ENCODE peak calls at places on chromosomes 7 and 10, in six cellular contexts. Z, F, P, B, V and U are unnamed samples.

GRCh38 chr10:130757821-130758489 is 553.6 kb downstream of the TCERG1L start:
- DNase-seq in V (no peak), B (no peak), F (no peak), P (no peak), Z (no peak), U (no peak)

GRCh38 chr10:98045785-98046389 is 15.5 kb upstream of the CRTAC1 start:
- DNase-seq in F (peak; percentile 61), P (peak; percentile 40), Z (peak; percentile 85), B (peak; percentile 78), V (peak; percentile 47), U (no peak)

GRCh38 chr10:25933653-25934608 is at the start of gene MYO3A:
- DNase-seq in Z (peak; percentile 44), V (peak; percentile 35), B (peak; percentile 31), F (no peak), P (no peak), U (peak; percentile 18)

GRCh38 chr7:152481082-152481481 is 45.3 kb upstream of the KMT2C start:
- DNase-seq in F (no peak), V (no peak), B (no peak), Z (no peak), P (no peak), U (no peak)

GRCh38 chr10:27611209-27611608 is 107.1 kb downstream of the RAB18 start:
- DNase-seq in B (no peak), F (no peak), P (peak; percentile 85), V (no peak), Z (no peak), U (no peak)

GRCh38 chr10:7824251-7824650 is 5.9 kb downstream of the TAF3 start:
- DNase-seq in Z (no peak), F (no peak), V (no peak), P (no peak), B (no peak), U (no peak)

GRCh38 chr7:33061282-33061928 is 1.2 kb downstream of the NT5C3A start:
- DNase-seq in P (no peak), Z (no peak), F (no peak), B (no peak), V (no peak), U (no peak)

GRCh38 chr10:121527690-121528089 is 70.6 kb downstream of the FGFR2 start:
- DNase-seq in B (peak; percentile 19), F (peak; percentile 46), P (peak; percentile 1), Z (peak; percentile 76), V (peak; percentile 63), U (no peak)

GRCh38 chr7:92255308-92255707 is 9.5 kb downstream of the ANKIB1 start:
- DNase-seq in B (no peak), Z (no peak), P (peak; percentile 93), F (no peak), V (no peak), U (no peak)

GRCh38 chr7:104267701-104268368 is 60.0 kb upstream of the ORC5 start:
- DNase-seq in Z (no peak), B (no peak), P (peak; percentile 28), V (no peak), F (no peak), U (no peak)

GRCh38 chr7:99036531-99037175 is 107.3 kb downstream of the SMURF1 start:
- DNase-seq in B (peak; percentile 61), Z (peak; percentile 25), F (no peak), V (no peak), P (peak; percentile 65), U (no peak)

GRCh38 chr10:111209666-111210065 is 132.8 kb downstream of the ADRA2A start:
- DNase-seq in P (no peak), Z (no peak), F (no peak), B (no peak), V (no peak), U (no peak)

GRCh38 chr7:22633954-22634474 is 93.0 kb upstream of the IL6 start:
- DNase-seq in V (no peak), P (no peak), Z (no peak), F (no peak), B (no peak), U (no peak)

GRCh38 chr10:97169911-97170693 is 15.7 kb downstream of the SLIT1 start:
- DNase-seq in Z (no peak), F (peak; percentile 62), P (no peak), B (no peak), V (no peak), U (peak; percentile 77)

GRCh38 chr10:45418859-45419672 is 45.0 kb downstream of the ALOX5 start:
- DNase-seq in P (peak; percentile 10), V (peak; percentile 60), B (peak; percentile 63), Z (peak; percentile 69), F (peak; percentile 68), U (peak; percentile 71)

GRCh38 chr10:70540089-70540788 is 61.7 kb downstream of the PALD1 start:
- DNase-seq in V (peak; percentile 53), P (no peak), B (peak; percentile 46), Z (peak; percentile 46), F (no peak), U (no peak)

GRCh38 chr10:77961668-77962067 is 35.1 kb upstream of the DLG5 start:
- DNase-seq in Z (no peak), V (no peak), B (no peak), P (no peak), F (no peak), U (no peak)

GRCh38 chr7:34991938-34992840 is 45.1 kb downstream of the DPY19L1 start:
- DNase-seq in V (no peak), P (peak; percentile 70), Z (no peak), B (no peak), F (peak; percentile 26), U (no peak)

GRCh38 chr7:124764847-124765400 is 668 bp downstream of the GPR37 start:
- DNase-seq in P (peak; percentile 5), F (peak; percentile 35), Z (peak; percentile 41), V (no peak), B (peak; percentile 46), U (no peak)

GRCh38 chr7:39304683-39305405 is 261.4 kb upstream of the YAE1 start:
- DNase-seq in Z (no peak), V (no peak), F (no peak), B (no peak), P (no peak), U (no peak)

GRCh38 chr7:4133491-4134044 is 548.5 kb upstream of the FOXK1 start:
- DNase-seq in P (no peak), V (no peak), F (no peak), Z (no peak), B (no peak), U (no peak)

GRCh38 chr7:101122933-101123702 is 3.8 kb upstream of the SERPINE1 start:
- DNase-seq in V (no peak), P (no peak), F (no peak), Z (no peak), B (no peak), U (no peak)
- H3K4me1 ChIP-seq in V (peaks cover 38% of the 10 kb centered on the region), P (peaks cover 25% of the 10 kb centered on the region), F (peaks cover 58% of the 10 kb centered on the region), Z (peaks cover 33% of the 10 kb centered on the region), B (peaks cover 55% of the 10 kb centered on the region), U (no peaks in the 10 kb centered on the region)

DNA sequence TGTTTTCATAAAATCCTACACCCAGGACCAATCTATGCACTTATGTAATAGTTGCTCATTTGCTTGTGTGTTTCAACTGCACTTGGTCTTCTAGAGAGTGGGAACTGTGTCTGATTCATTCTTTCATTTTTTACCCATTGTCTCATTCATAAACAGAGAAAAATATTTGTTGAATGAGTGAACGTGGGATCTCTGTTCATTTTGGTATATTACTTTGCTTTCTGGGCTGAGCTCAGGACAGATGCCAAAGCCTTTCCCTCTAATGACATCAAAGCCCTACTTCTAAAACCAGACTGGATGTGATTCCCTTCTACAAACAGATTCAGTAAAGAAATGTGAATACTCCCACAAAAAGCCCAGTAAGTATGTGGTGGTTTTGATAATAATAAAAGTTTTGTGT is 145.2 kb downstream of the ST7 start:
- DNase-seq in Z (no peak), F (no peak), B (no peak), P (peak; percentile 99), V (no peak), U (no peak)
- H3K27ac ChIP-seq in Z (no peak overlapping the region), F (no peak overlapping the region), B (no peak overlapping the region), P (no peak overlapping the region), V (no peak overlapping the region), U (no peak overlapping the region)

GRCh38 chr7:1239455-1240295 is 7.0 kb downstream of the UNCX start:
- DNase-seq in P (no peak), V (no peak), Z (no peak), B (no peak), F (no peak), U (no peak)
- H3K27me3 ChIP-seq in P (peaks cover 92% of the 10 kb centered on the region), V (peaks cover 23% of the 10 kb centered on the region), Z (peaks cover 100% of the 10 kb centered on the region), B (no peaks in the 10 kb centered on the region), F (peaks cover 92% of the 10 kb centered on the region), U (peaks cover 8% of the 10 kb centered on the region)

GRCh38 chr7:131038153-131038552 is 289.5 kb upstream of the MKLN1 start:
- DNase-seq in V (no peak), Z (no peak), P (no peak), F (no peak), B (no peak), U (no peak)

GRCh38 chr7:131042269-131043160 is 285.2 kb upstream of the MKLN1 start:
- DNase-seq in V (no peak), F (no peak), B (no peak), Z (no peak), P (no peak), U (no peak)

GRCh38 chr7:131040467-131040932 is 287.2 kb upstream of the MKLN1 start:
- DNase-seq in P (peak; percentile 77), Z (peak; percentile 59), B (peak; percentile 79), V (no peak), F (no peak), U (no peak)

GRCh38 chr7:131039836-131040235 is 287.8 kb upstream of the MKLN1 start:
- DNase-seq in B (no peak), V (no peak), Z (no peak), F (no peak), P (no peak), U (no peak)

GRCh38 chr7:131039355-131039762 is 288.3 kb upstream of the MKLN1 start:
- DNase-seq in P (no peak), Z (no peak), F (no peak), V (no peak), B (no peak), U (no peak)
- H3K4me1 ChIP-seq in P (peaks cover 11% of the 10 kb centered on the region), Z (no peaks in the 10 kb centered on the region), F (peaks cover 32% of the 10 kb centered on the region), V (peaks cover 6% of the 10 kb centered on the region), B (peaks cover 35% of the 10 kb centered on the region), U (peaks cover 21% of the 10 kb centered on the region)

GRCh38 chr7:101598981-101599681 is 30.0 kb downstream of the MYL10 start:
- DNase-seq in Z (peak; percentile 42), P (no peak), B (no peak), V (no peak), F (no peak), U (no peak)

GRCh38 chr7:101596898-101597297 is 32.2 kb downstream of the MYL10 start:
- DNase-seq in F (no peak), V (no peak), P (no peak), B (no peak), Z (no peak), U (no peak)

GRCh38 chr7:101597941-101598340 is 31.2 kb downstream of the MYL10 start:
- DNase-seq in P (no peak), F (no peak), B (no peak), V (no peak), Z (no peak), U (no peak)

GRCh38 chr7:101599787-101600186 is 29.3 kb downstream of the MYL10 start:
- DNase-seq in B (no peak), F (no peak), Z (no peak), V (no peak), P (no peak), U (no peak)

GRCh38 chr7:101598422-101598957 is 30.6 kb downstream of the MYL10 start:
- DNase-seq in F (peak; percentile 91), Z (no peak), P (no peak), V (no peak), B (no peak), U (peak; percentile 89)
- H3K27ac ChIP-seq in F (peak overlapping the region; percentile 8), Z (no peak overlapping the region), P (no peak overlapping the region), V (no peak overlapping the region), B (no peak overlapping the region), U (peak overlapping the region; percentile 62)